ENCODE peak calls at places on chromosomes 3 and 15, in ten cellular contexts. One of them, this sample, is unnamed.

GRCh38 chr15:60352525-60352924 is 45.3 kb downstream of the ANXA2 start:
- DNase-seq in brain microvascular endothelial cell: no peak
- DNase-seq in heart left ventricle: no peak
- DNase-seq in CD8-positive, alpha-beta T cell: no peak
- DNase-seq in lung: no peak
- DNase-seq in OCI-LY7: no peak
- DNase-seq in PC-3: no peak
- DNase-seq in tibial nerve: no peak
- DNase-seq in psoas muscle: no peak
- DNase-seq in adrenal gland: no peak
- DNase-seq in this sample: no peak

GRCh38 chr3:178206554-178206953 is 329.7 kb upstream of the KCNMB2 start:
- DNase-seq in adrenal gland: no peak
- DNase-seq in OCI-LY7: no peak
- DNase-seq in psoas muscle: no peak
- DNase-seq in CD8-positive, alpha-beta T cell: no peak
- DNase-seq in brain microvascular endothelial cell: no peak
- DNase-seq in tibial nerve: no peak
- DNase-seq in PC-3: no peak
- DNase-seq in lung: no peak
- DNase-seq in heart left ventricle: no peak
- DNase-seq in this sample: no peak

GRCh38 chr3:13015286-13016082 is 57.7 kb downstream of the IQSEC1 start:
- DNase-seq in psoas muscle: peak; percentile 42
- DNase-seq in heart left ventricle: peak; percentile 65
- DNase-seq in PC-3: no peak
- DNase-seq in adrenal gland: no peak
- DNase-seq in lung: peak; percentile 42
- DNase-seq in tibial nerve: no peak
- DNase-seq in CD8-positive, alpha-beta T cell: peak; percentile 48
- DNase-seq in brain microvascular endothelial cell: no peak
- DNase-seq in OCI-LY7: peak; percentile 85
- DNase-seq in this sample: no peak

GRCh38 chr3:115790759-115791158 is 167.4 kb downstream of the GAP43 start:
- DNase-seq in psoas muscle: no peak
- DNase-seq in brain microvascular endothelial cell: peak; percentile 98
- DNase-seq in OCI-LY7: no peak
- DNase-seq in PC-3: peak; percentile 98
- DNase-seq in CD8-positive, alpha-beta T cell: peak; percentile 25
- DNase-seq in heart left ventricle: no peak
- DNase-seq in adrenal gland: peak; percentile 33
- DNase-seq in lung: no peak
- DNase-seq in tibial nerve: no peak
- DNase-seq in this sample: no peak

GRCh38 chr3:86251781-86252180 is 739.2 kb downstream of the VGLL3 start:
- DNase-seq in psoas muscle: no peak
- DNase-seq in CD8-positive, alpha-beta T cell: no peak
- DNase-seq in PC-3: no peak
- DNase-seq in tibial nerve: no peak
- DNase-seq in OCI-LY7: no peak
- DNase-seq in brain microvascular endothelial cell: no peak
- DNase-seq in lung: no peak
- DNase-seq in heart left ventricle: no peak
- DNase-seq in adrenal gland: no peak
- DNase-seq in this sample: no peak

GRCh38 chr3:125161607-125162219 is 50.8 kb downstream of the SLC12A8 start:
- DNase-seq in CD8-positive, alpha-beta T cell: no peak
- DNase-seq in tibial nerve: no peak
- DNase-seq in lung: no peak
- DNase-seq in PC-3: no peak
- DNase-seq in adrenal gland: no peak
- DNase-seq in OCI-LY7: no peak
- DNase-seq in heart left ventricle: peak; percentile 49
- DNase-seq in brain microvascular endothelial cell: no peak
- DNase-seq in psoas muscle: no peak
- DNase-seq in this sample: no peak

GRCh38 chr15:73046073-73046472 is 6.2 kb upstream of the NEO1 start:
- DNase-seq in heart left ventricle: no peak
- DNase-seq in lung: no peak
- DNase-seq in psoas muscle: no peak
- DNase-seq in adrenal gland: no peak
- DNase-seq in brain microvascular endothelial cell: no peak
- DNase-seq in OCI-LY7: no peak
- DNase-seq in tibial nerve: no peak
- DNase-seq in PC-3: no peak
- DNase-seq in CD8-positive, alpha-beta T cell: no peak
- DNase-seq in this sample: no peak

GRCh38 chr3:194103475-194103874 is 32.5 kb upstream of the HES1 start:
- DNase-seq in heart left ventricle: no peak
- DNase-seq in tibial nerve: no peak
- DNase-seq in lung: no peak
- DNase-seq in psoas muscle: no peak
- DNase-seq in CD8-positive, alpha-beta T cell: peak; percentile 11
- DNase-seq in PC-3: no peak
- DNase-seq in OCI-LY7: peak; percentile 88
- DNase-seq in adrenal gland: no peak
- DNase-seq in brain microvascular endothelial cell: no peak
- DNase-seq in this sample: no peak

GRCh38 chr3:50554553-50554952 is 13.0 kb downstream of the C3orf18 start:
- DNase-seq in brain microvascular endothelial cell: no peak
- DNase-seq in adrenal gland: no peak
- DNase-seq in heart left ventricle: no peak
- DNase-seq in tibial nerve: no peak
- DNase-seq in CD8-positive, alpha-beta T cell: no peak
- DNase-seq in lung: no peak
- DNase-seq in OCI-LY7: no peak
- DNase-seq in PC-3: no peak
- DNase-seq in psoas muscle: no peak
- DNase-seq in this sample: no peak

GRCh38 chr3:28067014-28067413 is 174.4 kb upstream of the CMC1 start:
- DNase-seq in heart left ventricle: no peak
- DNase-seq in adrenal gland: no peak
- DNase-seq in lung: no peak
- DNase-seq in psoas muscle: no peak
- DNase-seq in CD8-positive, alpha-beta T cell: no peak
- DNase-seq in brain microvascular endothelial cell: no peak
- DNase-seq in tibial nerve: no peak
- DNase-seq in OCI-LY7: no peak
- DNase-seq in PC-3: no peak
- DNase-seq in this sample: no peak

GRCh38 chr15:92443381-92443780 is 49.7 kb downstream of the ST8SIA2 start:
- DNase-seq in heart left ventricle: no peak
- DNase-seq in OCI-LY7: no peak
- DNase-seq in psoas muscle: no peak
- DNase-seq in adrenal gland: no peak
- DNase-seq in CD8-positive, alpha-beta T cell: no peak
- DNase-seq in PC-3: no peak
- DNase-seq in lung: no peak
- DNase-seq in tibial nerve: no peak
- DNase-seq in brain microvascular endothelial cell: no peak
- DNase-seq in this sample: no peak

GRCh38 chr3:128784228-128784627 is 58.2 kb downstream of the RAB7A start:
- DNase-seq in OCI-LY7: peak; percentile 22
- DNase-seq in tibial nerve: no peak
- DNase-seq in brain microvascular endothelial cell: no peak
- DNase-seq in PC-3: no peak
- DNase-seq in heart left ventricle: peak; percentile 75
- DNase-seq in CD8-positive, alpha-beta T cell: peak; percentile 30
- DNase-seq in adrenal gland: no peak
- DNase-seq in lung: no peak
- DNase-seq in psoas muscle: peak; percentile 32
- DNase-seq in this sample: no peak

GRCh38 chr15:26069204-26069603 is 206.1 kb upstream of the ATP10A start:
- DNase-seq in OCI-LY7: no peak
- DNase-seq in heart left ventricle: no peak
- DNase-seq in psoas muscle: no peak
- DNase-seq in adrenal gland: no peak
- DNase-seq in brain microvascular endothelial cell: no peak
- DNase-seq in CD8-positive, alpha-beta T cell: no peak
- DNase-seq in lung: no peak
- DNase-seq in tibial nerve: no peak
- DNase-seq in PC-3: no peak
- DNase-seq in this sample: no peak

GRCh38 chr15:42156266-42156922 is at the start of gene PLA2G4F:
- DNase-seq in tibial nerve: no peak
- DNase-seq in psoas muscle: no peak
- DNase-seq in brain microvascular endothelial cell: no peak
- DNase-seq in adrenal gland: no peak
- DNase-seq in PC-3: peak; percentile 68
- DNase-seq in CD8-positive, alpha-beta T cell: no peak
- DNase-seq in OCI-LY7: no peak
- DNase-seq in heart left ventricle: peak; percentile 54
- DNase-seq in lung: peak; percentile 70
- DNase-seq in this sample: peak; percentile 81

GRCh38 chr3:126858887-126859286 is 124.0 kb upstream of the PLXNA1 start:
- DNase-seq in OCI-LY7: no peak
- DNase-seq in psoas muscle: no peak
- DNase-seq in heart left ventricle: no peak
- DNase-seq in adrenal gland: peak; percentile 25
- DNase-seq in CD8-positive, alpha-beta T cell: no peak
- DNase-seq in tibial nerve: no peak
- DNase-seq in lung: no peak
- DNase-seq in PC-3: peak; percentile 93
- DNase-seq in brain microvascular endothelial cell: peak; percentile 90
- DNase-seq in this sample: no peak

GRCh38 chr3:156024904-156025303 is 95.5 kb upstream of the KCNAB1 start:
- DNase-seq in tibial nerve: no peak
- DNase-seq in brain microvascular endothelial cell: peak; percentile 24
- DNase-seq in CD8-positive, alpha-beta T cell: no peak
- DNase-seq in OCI-LY7: no peak
- DNase-seq in heart left ventricle: no peak
- DNase-seq in adrenal gland: no peak
- DNase-seq in lung: no peak
- DNase-seq in psoas muscle: no peak
- DNase-seq in PC-3: peak; percentile 23
- DNase-seq in this sample: no peak
- H3K4me3 ChIP-seq in tibial nerve: no peak overlapping the region
- H3K4me3 ChIP-seq in brain microvascular endothelial cell: peak overlapping the region; percentile 34
- H3K4me3 ChIP-seq in CD8-positive, alpha-beta T cell: no peak overlapping the region
- H3K4me3 ChIP-seq in OCI-LY7: no peak overlapping the region
- H3K4me3 ChIP-seq in heart left ventricle: peak overlapping the region; percentile 21
- H3K4me3 ChIP-seq in adrenal gland: no peak overlapping the region
- H3K4me3 ChIP-seq in lung: no peak overlapping the region
- H3K4me3 ChIP-seq in psoas muscle: no peak overlapping the region
- H3K4me3 ChIP-seq in PC-3: peak overlapping the region; percentile 54
- H3K4me3 ChIP-seq in this sample: no peak overlapping the region

DNA sequence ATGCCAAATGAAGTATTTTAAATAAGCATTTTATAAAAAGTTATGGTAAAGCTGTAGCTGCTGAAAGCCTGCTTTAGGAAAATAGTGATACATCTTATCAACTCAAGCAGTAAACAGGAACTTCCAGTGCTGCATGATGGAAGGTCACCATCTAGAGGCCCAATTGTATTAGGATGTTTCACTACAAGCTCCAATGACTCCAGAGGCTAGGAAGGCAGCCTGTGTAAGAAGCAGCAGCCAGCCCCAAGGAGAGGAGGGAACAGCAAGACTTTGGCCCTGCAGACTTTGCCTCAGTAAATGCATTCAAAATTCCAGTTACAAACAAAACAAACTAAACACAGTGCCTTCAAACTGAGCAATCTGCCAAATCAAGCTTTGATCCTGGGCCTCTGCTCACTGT is 32.1 kb downstream of the ILDR1 start:
- DNase-seq in brain microvascular endothelial cell: no peak
- DNase-seq in CD8-positive, alpha-beta T cell: no peak
- DNase-seq in adrenal gland: peak; percentile 15
- DNase-seq in lung: no peak
- DNase-seq in OCI-LY7: peak; percentile 65
- DNase-seq in tibial nerve: no peak
- DNase-seq in psoas muscle: no peak
- DNase-seq in heart left ventricle: no peak
- DNase-seq in PC-3: peak; percentile 39
- DNase-seq in this sample: no peak
- TF ChIP-seq CTCF in brain microvascular endothelial cell: no peak
- TF ChIP-seq CTCF in CD8-positive, alpha-beta T cell: no peak
- TF ChIP-seq CTCF in adrenal gland: peak; percentile 14
- TF ChIP-seq CTCF in lung: no peak
- TF ChIP-seq CTCF in OCI-LY7: peak; percentile 68
- TF ChIP-seq CTCF in tibial nerve: no peak
- TF ChIP-seq CTCF in psoas muscle: no peak
- TF ChIP-seq CTCF in heart left ventricle: no peak
- TF ChIP-seq CTCF in PC-3: peak; percentile 44
- TF ChIP-seq CTCF in this sample: no peak

GRCh38 chr3:185822221-185822956 is 2.5 kb downstream of the IGF2BP2 start:
- DNase-seq in CD8-positive, alpha-beta T cell: no peak
- DNase-seq in brain microvascular endothelial cell: no peak
- DNase-seq in tibial nerve: no peak
- DNase-seq in PC-3: peak; percentile 89
- DNase-seq in psoas muscle: no peak
- DNase-seq in lung: no peak
- DNase-seq in OCI-LY7: no peak
- DNase-seq in adrenal gland: no peak
- DNase-seq in heart left ventricle: no peak
- DNase-seq in this sample: no peak
- H3K27ac ChIP-seq in CD8-positive, alpha-beta T cell: no peak overlapping the region
- H3K27ac ChIP-seq in brain microvascular endothelial cell: peak overlapping the region; percentile 94
- H3K27ac ChIP-seq in tibial nerve: peak overlapping the region; percentile 94
- H3K27ac ChIP-seq in PC-3: peak overlapping the region; percentile 83
- H3K27ac ChIP-seq in psoas muscle: peak overlapping the region; percentile 14
- H3K27ac ChIP-seq in lung: no peak overlapping the region
- H3K27ac ChIP-seq in OCI-LY7: no peak overlapping the region
- H3K27ac ChIP-seq in adrenal gland: peak overlapping the region; percentile 85
- H3K27ac ChIP-seq in heart left ventricle: peak overlapping the region; percentile 46
- H3K27ac ChIP-seq in this sample: no peak overlapping the region

GRCh38 chr3:156682491-156682890 is 8.1 kb downstream of the TIPARP start:
- DNase-seq in lung: no peak
- DNase-seq in tibial nerve: no peak
- DNase-seq in CD8-positive, alpha-beta T cell: no peak
- DNase-seq in psoas muscle: no peak
- DNase-seq in OCI-LY7: no peak
- DNase-seq in heart left ventricle: no peak
- DNase-seq in brain microvascular endothelial cell: no peak
- DNase-seq in PC-3: no peak
- DNase-seq in adrenal gland: no peak
- DNase-seq in this sample: no peak

GRCh38 chr3:156682963-156683362 is 8.6 kb downstream of the TIPARP start:
- DNase-seq in tibial nerve: no peak
- DNase-seq in CD8-positive, alpha-beta T cell: no peak
- DNase-seq in OCI-LY7: no peak
- DNase-seq in PC-3: no peak
- DNase-seq in adrenal gland: no peak
- DNase-seq in brain microvascular endothelial cell: no peak
- DNase-seq in heart left ventricle: no peak
- DNase-seq in psoas muscle: no peak
- DNase-seq in lung: no peak
- DNase-seq in this sample: no peak

GRCh38 chr3:156681003-156681402 is 6.6 kb downstream of the TIPARP start:
- DNase-seq in PC-3: peak; percentile 88
- DNase-seq in tibial nerve: no peak
- DNase-seq in adrenal gland: no peak
- DNase-seq in psoas muscle: no peak
- DNase-seq in heart left ventricle: peak; percentile 61
- DNase-seq in CD8-positive, alpha-beta T cell: no peak
- DNase-seq in lung: peak; percentile 45
- DNase-seq in brain microvascular endothelial cell: peak; percentile 95
- DNase-seq in OCI-LY7: no peak
- DNase-seq in this sample: peak; percentile 91

GRCh38 chr3:156678216-156678615 is 3.8 kb downstream of the TIPARP start:
- DNase-seq in lung: no peak
- DNase-seq in tibial nerve: no peak
- DNase-seq in psoas muscle: no peak
- DNase-seq in adrenal gland: no peak
- DNase-seq in brain microvascular endothelial cell: no peak
- DNase-seq in OCI-LY7: peak; percentile 29
- DNase-seq in heart left ventricle: no peak
- DNase-seq in CD8-positive, alpha-beta T cell: no peak
- DNase-seq in PC-3: no peak
- DNase-seq in this sample: no peak

GRCh38 chr3:156680243-156680930 is 6.0 kb downstream of the TIPARP start:
- DNase-seq in CD8-positive, alpha-beta T cell: no peak
- DNase-seq in lung: no peak
- DNase-seq in OCI-LY7: no peak
- DNase-seq in PC-3: no peak
- DNase-seq in tibial nerve: no peak
- DNase-seq in psoas muscle: no peak
- DNase-seq in brain microvascular endothelial cell: no peak
- DNase-seq in heart left ventricle: no peak
- DNase-seq in adrenal gland: no peak
- DNase-seq in this sample: no peak
- H3K4me3 ChIP-seq in CD8-positive, alpha-beta T cell: no peak overlapping the region
- H3K4me3 ChIP-seq in lung: no peak overlapping the region
- H3K4me3 ChIP-seq in OCI-LY7: no peak overlapping the region
- H3K4me3 ChIP-seq in PC-3: peak overlapping the region; percentile 3
- H3K4me3 ChIP-seq in tibial nerve: no peak overlapping the region
- H3K4me3 ChIP-seq in psoas muscle: peak overlapping the region; percentile 12
- H3K4me3 ChIP-seq in brain microvascular endothelial cell: no peak overlapping the region
- H3K4me3 ChIP-seq in heart left ventricle: no peak overlapping the region
- H3K4me3 ChIP-seq in adrenal gland: no peak overlapping the region
- H3K4me3 ChIP-seq in this sample: no peak overlapping the region